ENCODE peak calls at places on chromosome 14, in six cellular contexts. One of them, this sample, is unnamed.
A peak's percentile ranks its signal among the peaks of the same experiment; 100 is the strongest.

GRCh38 chr14:88612981-88613380 is 50.1 kb downstream of the ZC3H14 start:
- DNase-seq in sigmoid colon: no peak
- DNase-seq in lower lobe of right lung: no peak
- DNase-seq in CD8-positive, alpha-beta memory T cell: no peak
- DNase-seq in CD4-positive, alpha-beta T cell: no peak
- DNase-seq in uterus: no peak
- DNase-seq in this sample: no peak

GRCh38 chr14:61337893-61338292 is 16.5 kb downstream of the PRKCH start:
- DNase-seq in lower lobe of right lung: no peak
- DNase-seq in CD8-positive, alpha-beta memory T cell: peak; percentile 58
- DNase-seq in sigmoid colon: no peak
- DNase-seq in CD4-positive, alpha-beta T cell: peak; percentile 70
- DNase-seq in uterus: no peak
- DNase-seq in this sample: peak; percentile 61

GRCh38 chr14:45249847-45250575 is 3.0 kb downstream of the MIS18BP1 start:
- DNase-seq in lower lobe of right lung: no peak
- DNase-seq in CD4-positive, alpha-beta T cell: no peak
- DNase-seq in uterus: peak; percentile 25
- DNase-seq in CD8-positive, alpha-beta memory T cell: no peak
- DNase-seq in sigmoid colon: peak; percentile 74
- DNase-seq in this sample: no peak

GRCh38 chr14:87940382-87940781 is 52.6 kb downstream of the GALC start:
- DNase-seq in CD4-positive, alpha-beta T cell: no peak
- DNase-seq in uterus: no peak
- DNase-seq in sigmoid colon: no peak
- DNase-seq in lower lobe of right lung: no peak
- DNase-seq in CD8-positive, alpha-beta memory T cell: no peak
- DNase-seq in this sample: no peak

GRCh38 chr14:97218336-97218712 is 421.1 kb downstream of the VRK1 start:
- DNase-seq in CD4-positive, alpha-beta T cell: no peak
- DNase-seq in uterus: no peak
- DNase-seq in lower lobe of right lung: no peak
- DNase-seq in CD8-positive, alpha-beta memory T cell: no peak
- DNase-seq in sigmoid colon: no peak
- DNase-seq in this sample: no peak

GRCh38 chr14:39217214-39217879 is 16.4 kb upstream of the MIA2 start:
- DNase-seq in sigmoid colon: no peak
- DNase-seq in lower lobe of right lung: no peak
- DNase-seq in CD8-positive, alpha-beta memory T cell: no peak
- DNase-seq in uterus: no peak
- DNase-seq in CD4-positive, alpha-beta T cell: no peak
- DNase-seq in this sample: no peak

GRCh38 chr14:20986811-20987210 is 3.0 kb upstream of the METTL17 start:
- DNase-seq in CD4-positive, alpha-beta T cell: no peak
- DNase-seq in uterus: peak; percentile 35
- DNase-seq in lower lobe of right lung: no peak
- DNase-seq in sigmoid colon: no peak
- DNase-seq in CD8-positive, alpha-beta memory T cell: no peak
- DNase-seq in this sample: no peak

GRCh38 chr14:68853749-68854148 is 60.9 kb upstream of the ZFP36L1 start:
- DNase-seq in sigmoid colon: no peak
- DNase-seq in CD4-positive, alpha-beta T cell: no peak
- DNase-seq in CD8-positive, alpha-beta memory T cell: no peak
- DNase-seq in uterus: no peak
- DNase-seq in lower lobe of right lung: no peak
- DNase-seq in this sample: no peak

GRCh38 chr14:94679106-94679819 is 67.1 kb downstream of the SERPINA3 start:
- DNase-seq in uterus: no peak
- DNase-seq in lower lobe of right lung: no peak
- DNase-seq in sigmoid colon: peak; percentile 27
- DNase-seq in CD4-positive, alpha-beta T cell: no peak
- DNase-seq in CD8-positive, alpha-beta memory T cell: no peak
- DNase-seq in this sample: no peak

GRCh38 chr14:94966344-94966743 is 191.0 kb downstream of the DICER1 start:
- DNase-seq in sigmoid colon: no peak
- DNase-seq in uterus: no peak
- DNase-seq in CD4-positive, alpha-beta T cell: no peak
- DNase-seq in lower lobe of right lung: no peak
- DNase-seq in CD8-positive, alpha-beta memory T cell: no peak
- DNase-seq in this sample: no peak

GRCh38 chr14:22769369-22769768 is 2.9 kb downstream of the OXA1L start:
- DNase-seq in CD4-positive, alpha-beta T cell: no peak
- DNase-seq in sigmoid colon: no peak
- DNase-seq in lower lobe of right lung: no peak
- DNase-seq in CD8-positive, alpha-beta memory T cell: no peak
- DNase-seq in uterus: no peak
- DNase-seq in this sample: no peak

DNA sequence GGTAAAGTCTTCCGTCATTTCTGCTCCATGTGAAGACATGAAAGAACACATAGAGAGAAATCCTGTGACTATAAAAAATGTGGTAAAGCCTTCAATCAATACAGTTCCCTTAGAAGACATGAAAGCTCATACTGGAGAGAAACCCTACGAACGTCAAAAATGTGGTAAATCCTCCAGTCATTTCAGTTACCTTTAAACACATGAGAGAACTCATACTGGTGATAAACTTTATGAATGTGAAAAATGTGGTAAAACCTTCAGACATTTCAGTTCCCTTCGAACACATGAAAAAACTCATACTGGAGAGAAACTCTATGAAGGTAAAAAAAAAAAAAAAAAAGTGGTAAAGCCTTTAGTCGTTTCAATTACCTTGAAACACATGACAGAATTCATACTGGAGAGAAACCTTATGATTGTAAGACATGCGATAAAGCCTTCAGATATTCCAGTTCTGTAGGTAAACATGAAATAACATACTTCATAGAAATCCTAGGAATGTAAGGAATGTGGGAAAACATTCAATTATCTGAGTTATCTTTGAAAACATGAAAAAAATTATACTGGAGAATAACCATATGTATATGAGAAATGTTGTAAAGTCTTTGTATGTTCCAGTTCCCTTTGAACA is 60.4 kb downstream of the MAP4K5 start:
- DNase-seq in lower lobe of right lung: no peak
- DNase-seq in CD8-positive, alpha-beta memory T cell: no peak
- DNase-seq in sigmoid colon: no peak
- DNase-seq in uterus: no peak
- DNase-seq in CD4-positive, alpha-beta T cell: no peak
- DNase-seq in this sample: no peak
- H3K9me3 ChIP-seq in lower lobe of right lung: peaks cover 28% of the 10 kb centered on the region
- H3K9me3 ChIP-seq in CD8-positive, alpha-beta memory T cell: no peaks in the 10 kb centered on the region
- H3K9me3 ChIP-seq in sigmoid colon: no peaks in the 10 kb centered on the region
- H3K9me3 ChIP-seq in uterus: no peaks in the 10 kb centered on the region
- H3K9me3 ChIP-seq in CD4-positive, alpha-beta T cell: peaks cover 29% of the 10 kb centered on the region
- H3K9me3 ChIP-seq in this sample: peaks cover 15% of the 10 kb centered on the region

GRCh38 chr14:28983279-28983678 is 216.7 kb downstream of the FOXG1 start:
- DNase-seq in CD8-positive, alpha-beta memory T cell: no peak
- DNase-seq in CD4-positive, alpha-beta T cell: no peak
- DNase-seq in uterus: no peak
- DNase-seq in sigmoid colon: no peak
- DNase-seq in lower lobe of right lung: no peak
- DNase-seq in this sample: no peak

GRCh38 chr14:28982228-28982627 is 215.6 kb downstream of the FOXG1 start:
- DNase-seq in lower lobe of right lung: no peak
- DNase-seq in CD4-positive, alpha-beta T cell: no peak
- DNase-seq in CD8-positive, alpha-beta memory T cell: no peak
- DNase-seq in uterus: no peak
- DNase-seq in sigmoid colon: no peak
- DNase-seq in this sample: no peak

GRCh38 chr14:28987516-28987915 is 220.9 kb downstream of the FOXG1 start:
- DNase-seq in sigmoid colon: no peak
- DNase-seq in CD8-positive, alpha-beta memory T cell: no peak
- DNase-seq in CD4-positive, alpha-beta T cell: no peak
- DNase-seq in lower lobe of right lung: no peak
- DNase-seq in uterus: no peak
- DNase-seq in this sample: no peak
- H3K9me3 ChIP-seq in sigmoid colon: no peaks in the 10 kb centered on the region
- H3K9me3 ChIP-seq in CD8-positive, alpha-beta memory T cell: no peaks in the 10 kb centered on the region
- H3K9me3 ChIP-seq in CD4-positive, alpha-beta T cell: peaks cover 6% of the 10 kb centered on the region
- H3K9me3 ChIP-seq in lower lobe of right lung: no peaks in the 10 kb centered on the region
- H3K9me3 ChIP-seq in uterus: no peaks in the 10 kb centered on the region
- H3K9me3 ChIP-seq in this sample: no peaks in the 10 kb centered on the region

GRCh38 chr14:105880616-105881015 is 354.2 kb downstream of the TMEM121 start:
- DNase-seq in CD8-positive, alpha-beta memory T cell: peak; percentile 0
- DNase-seq in lower lobe of right lung: peak; percentile 42
- DNase-seq in CD4-positive, alpha-beta T cell: no peak
- DNase-seq in sigmoid colon: peak; percentile 43
- DNase-seq in uterus: peak; percentile 7
- DNase-seq in this sample: peak; percentile 6

GRCh38 chr14:105881021-105881930 is 354.9 kb downstream of the TMEM121 start:
- DNase-seq in CD8-positive, alpha-beta memory T cell: peak; percentile 0
- DNase-seq in uterus: peak; percentile 6
- DNase-seq in CD4-positive, alpha-beta T cell: no peak
- DNase-seq in sigmoid colon: peak; percentile 45
- DNase-seq in lower lobe of right lung: peak; percentile 30
- DNase-seq in this sample: peak; percentile 5

GRCh38 chr14:105884808-105885281 is 358.5 kb downstream of the TMEM121 start:
- DNase-seq in lower lobe of right lung: peak; percentile 11
- DNase-seq in sigmoid colon: peak; percentile 32
- DNase-seq in CD8-positive, alpha-beta memory T cell: no peak
- DNase-seq in CD4-positive, alpha-beta T cell: no peak
- DNase-seq in uterus: peak; percentile 9
- DNase-seq in this sample: no peak

GRCh38 chr14:105883066-105884005 is 357.0 kb downstream of the TMEM121 start:
- DNase-seq in CD8-positive, alpha-beta memory T cell: no peak
- DNase-seq in sigmoid colon: peak; percentile 37
- DNase-seq in uterus: peak; percentile 5
- DNase-seq in CD4-positive, alpha-beta T cell: no peak
- DNase-seq in lower lobe of right lung: peak; percentile 28
- DNase-seq in this sample: peak; percentile 5

DNA sequence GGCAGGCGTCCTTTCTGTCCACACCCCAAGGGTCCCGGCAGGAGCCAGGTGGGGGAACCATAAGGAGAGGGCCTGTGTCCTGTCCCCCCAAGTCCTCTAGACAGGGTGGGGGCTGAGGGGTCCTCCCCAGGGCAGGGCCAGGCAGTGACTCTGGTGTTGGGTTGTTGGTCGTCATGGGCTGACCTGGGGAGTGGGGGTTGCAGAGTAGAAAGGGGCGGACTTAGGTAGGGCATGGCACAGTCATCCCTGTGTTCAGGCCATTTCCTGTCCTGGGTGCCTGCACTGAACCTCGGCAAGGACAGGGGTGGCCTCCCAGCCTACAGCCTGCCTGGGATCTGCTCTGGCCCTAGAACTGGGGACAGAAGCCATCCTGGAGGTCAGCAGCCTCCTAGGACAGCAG is 356.2 kb downstream of the TMEM121 start:
- DNase-seq in uterus: peak; percentile 5
- DNase-seq in CD4-positive, alpha-beta T cell: no peak
- DNase-seq in sigmoid colon: no peak
- DNase-seq in lower lobe of right lung: peak; percentile 13
- DNase-seq in CD8-positive, alpha-beta memory T cell: no peak
- DNase-seq in this sample: no peak
- H3K9me3 ChIP-seq in uterus: no peaks in the 10 kb centered on the region
- H3K9me3 ChIP-seq in CD4-positive, alpha-beta T cell: no peaks in the 10 kb centered on the region
- H3K9me3 ChIP-seq in sigmoid colon: no peaks in the 10 kb centered on the region
- H3K9me3 ChIP-seq in lower lobe of right lung: no peaks in the 10 kb centered on the region
- H3K9me3 ChIP-seq in CD8-positive, alpha-beta memory T cell: no peaks in the 10 kb centered on the region
- H3K9me3 ChIP-seq in this sample: no peaks in the 10 kb centered on the region

GRCh38 chr14:104392396-104393198 is 187.0 kb upstream of the C14orf180 start:
- DNase-seq in lower lobe of right lung: no peak
- DNase-seq in CD4-positive, alpha-beta T cell: no peak
- DNase-seq in CD8-positive, alpha-beta memory T cell: no peak
- DNase-seq in uterus: no peak
- DNase-seq in sigmoid colon: no peak
- DNase-seq in this sample: no peak
- H3K9me3 ChIP-seq in lower lobe of right lung: peaks cover 3% of the 10 kb centered on the region
- H3K9me3 ChIP-seq in CD4-positive, alpha-beta T cell: peaks cover 3% of the 10 kb centered on the region
- H3K9me3 ChIP-seq in CD8-positive, alpha-beta memory T cell: peaks cover 2% of the 10 kb centered on the region
- H3K9me3 ChIP-seq in uterus: no peaks in the 10 kb centered on the region
- H3K9me3 ChIP-seq in sigmoid colon: no peaks in the 10 kb centered on the region
- H3K9me3 ChIP-seq in this sample: no peaks in the 10 kb centered on the region